ENCODE peak calls at places on chromosomes 3 and 15, in nine cellular contexts. W is ovary, V is GM23338, I is body of pancreas, U is H9, Y is IMR-90, X is cardiac fibroblast, P is progenitor cell of endocrine pancreas, L is BJ. Z is an unnamed sample.

GRCh38 chr15:76996526-76997401 is 1.8 kb downstream of the PSTPIP1 start:
- DNase-seq in W (peak; percentile 38), V (no peak), I (no peak), U (no peak), Y (peak; percentile 27), X (peak; percentile 57), P (no peak), L (no peak), Z (no peak)

GRCh38 chr3:110685630-110686029 is 386.0 kb upstream of the NECTIN3 start:
- DNase-seq in W (no peak), V (peak; percentile 69), I (no peak), U (no peak), Y (no peak), X (no peak), P (no peak), L (no peak), Z (no peak)

GRCh38 chr15:57462391-57462790 is 86.1 kb downstream of the CGNL1 start:
- DNase-seq in W (no peak), V (no peak), I (no peak), U (no peak), Y (peak; percentile 4), X (peak; percentile 49), P (no peak), L (no peak), Z (no peak)

GRCh38 chr15:69664572-69665326 is 212.1 kb downstream of the RPLP1 start:
- DNase-seq in W (no peak), V (no peak), I (no peak), U (no peak), Y (no peak), X (no peak), P (no peak), L (no peak), Z (no peak)

GRCh38 chr3:22620498-22620897 is 582.6 kb upstream of the UBE2E2 start:
- DNase-seq in W (no peak), V (no peak), I (no peak), U (no peak), Y (no peak), X (no peak), P (no peak), L (no peak), Z (no peak)

GRCh38 chr3:197899833-197900478 is 50.0 kb upstream of the RPL35A start:
- DNase-seq in W (no peak), V (peak; percentile 35), I (no peak), U (peak; percentile 43), Y (no peak), X (no peak), P (no peak), L (no peak), Z (no peak)

GRCh38 chr3:42166214-42166613 is 75.1 kb downstream of the TRAK1 start:
- DNase-seq in W (no peak), V (no peak), I (no peak), U (no peak), Y (no peak), X (no peak), P (no peak), L (no peak), Z (no peak)

GRCh38 chr3:106397004-106397403 is 528.2 kb upstream of the CBLB start:
- DNase-seq in W (no peak), V (peak; percentile 60), I (no peak), U (peak; percentile 33), Y (no peak), X (no peak), P (no peak), L (no peak), Z (no peak)

GRCh38 chr3:148902173-148902791 is 37.2 kb downstream of the CPA3 start:
- DNase-seq in W (no peak), V (no peak), I (no peak), U (no peak), Y (peak; percentile 50), X (peak; percentile 54), P (no peak), L (peak; percentile 47), Z (peak; percentile 47)

GRCh38 chr15:62559049-62559733 is 394.1 kb upstream of the C2CD4B start:
- DNase-seq in W (peak; percentile 57), V (no peak), I (peak; percentile 40), U (no peak), Y (peak; percentile 37), X (peak; percentile 85), P (no peak), L (peak; percentile 20), Z (peak; percentile 40)

GRCh38 chr15:69275104-69275670 is 23.5 kb upstream of the PAQR5 start:
- DNase-seq in W (no peak), V (no peak), I (no peak), U (no peak), Y (peak; percentile 42), X (peak; percentile 87), P (no peak), L (no peak), Z (peak; percentile 96)

GRCh38 chr3:52240059-52240885 is 1.3 kb upstream of the TWF2 start:
- DNase-seq in W (peak; percentile 76), V (peak; percentile 72), I (peak; percentile 78), U (peak; percentile 61), Y (peak; percentile 98), X (peak; percentile 93), P (no peak), L (peak; percentile 77), Z (peak; percentile 99)

GRCh38 chr3:61724183-61724582 is 162.8 kb downstream of the PTPRG start:
- DNase-seq in W (no peak), V (no peak), I (no peak), U (no peak), Y (no peak), X (no peak), P (no peak), L (no peak), Z (no peak)

GRCh38 chr3:152595975-152596832 is 238.7 kb upstream of the P2RY1 start:
- DNase-seq in W (peak; percentile 64), V (no peak), I (peak; percentile 57), U (no peak), Y (peak; percentile 62), X (peak; percentile 89), P (no peak), L (peak; percentile 6), Z (peak; percentile 82)

GRCh38 chr3:49358884-49359225 is 702 bp upstream of the GPX1 start:
- DNase-seq in W (no peak), V (no peak), I (no peak), U (no peak), Y (no peak), X (peak; percentile 41), P (no peak), L (no peak), Z (no peak)

GRCh38 chr15:70375006-70375409 is 277.3 kb upstream of the TLE3 start:
- DNase-seq in W (no peak), V (no peak), I (no peak), U (peak; percentile 26), Y (no peak), X (peak; percentile 53), P (no peak), L (no peak), Z (no peak)

GRCh38 chr3:143718463-143718862 is 129.8 kb downstream of the SLC9A9 start:
- DNase-seq in W (no peak), V (peak; percentile 30), I (no peak), U (peak; percentile 32), Y (no peak), X (no peak), P (no peak), L (no peak), Z (no peak)
- TF ChIP-seq CTCF in W (no peak), V (no peak), I (no peak), U (no peak), Y (no peak), X (no peak), P (no peak), L (no peak), Z (no peak)

DNA sequence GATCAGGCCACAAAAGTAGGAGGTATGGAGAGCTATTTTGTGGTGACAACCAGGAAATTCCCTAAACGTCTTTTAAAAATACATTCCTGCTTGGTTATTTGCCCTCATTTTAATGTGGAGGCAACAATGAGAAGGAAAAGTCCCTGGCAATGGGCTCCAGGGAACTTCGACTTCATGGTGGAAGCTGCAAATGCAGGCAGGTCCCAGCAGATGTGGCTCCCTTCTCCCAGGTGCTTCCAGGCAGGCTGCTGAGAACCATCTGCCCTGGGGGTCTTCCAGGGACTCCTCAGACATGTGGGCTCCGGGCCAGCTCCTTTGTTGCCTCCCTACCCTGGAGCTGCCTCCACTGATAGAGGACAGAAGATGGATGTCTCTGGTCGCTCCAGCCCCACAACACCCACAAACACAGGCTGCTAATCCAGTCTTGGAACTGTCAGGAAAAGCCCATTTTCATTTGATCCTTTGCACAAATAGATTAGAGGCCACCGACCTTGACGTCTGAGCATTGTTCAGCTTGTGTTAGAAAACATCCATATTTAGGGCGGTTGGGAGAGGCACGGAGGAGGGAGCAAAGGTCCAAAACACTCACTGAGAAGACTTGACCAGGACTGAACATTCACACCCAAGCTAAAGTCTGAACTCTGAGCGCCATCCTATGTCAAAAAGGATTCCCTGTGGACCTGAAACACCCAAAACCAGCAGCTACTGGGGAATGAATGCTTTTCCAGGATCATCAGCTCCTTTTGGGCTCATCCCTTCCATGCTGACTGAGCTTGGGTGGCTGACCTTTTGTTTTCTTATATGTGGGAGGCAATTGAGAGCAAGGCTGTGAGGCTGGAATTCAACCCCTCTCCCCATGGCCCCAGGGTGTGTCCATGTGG is 30.2 kb upstream of the SLCO2A1 start:
- DNase-seq in W (no peak), V (no peak), I (no peak), U (no peak), Y (peak; percentile 19), X (no peak), P (no peak), L (no peak), Z (no peak)
- TF ChIP-seq CTCF in W (no peak), V (no peak), I (no peak), U (no peak), Y (peak; percentile 14), X (no peak), P (no peak), L (no peak), Z (peak; percentile 1)

GRCh38 chr3:171172070-171172469 is 145.6 kb upstream of the SLC2A2 start:
- DNase-seq in W (no peak), V (peak; percentile 75), I (no peak), U (no peak), Y (no peak), X (no peak), P (no peak), L (no peak), Z (no peak)
- TF ChIP-seq CTCF in W (no peak), V (peak; percentile 83), I (no peak), U (peak; percentile 78), Y (no peak), X (peak; percentile 27), P (peak; percentile 28), L (no peak), Z (peak; percentile 42)

DNA sequence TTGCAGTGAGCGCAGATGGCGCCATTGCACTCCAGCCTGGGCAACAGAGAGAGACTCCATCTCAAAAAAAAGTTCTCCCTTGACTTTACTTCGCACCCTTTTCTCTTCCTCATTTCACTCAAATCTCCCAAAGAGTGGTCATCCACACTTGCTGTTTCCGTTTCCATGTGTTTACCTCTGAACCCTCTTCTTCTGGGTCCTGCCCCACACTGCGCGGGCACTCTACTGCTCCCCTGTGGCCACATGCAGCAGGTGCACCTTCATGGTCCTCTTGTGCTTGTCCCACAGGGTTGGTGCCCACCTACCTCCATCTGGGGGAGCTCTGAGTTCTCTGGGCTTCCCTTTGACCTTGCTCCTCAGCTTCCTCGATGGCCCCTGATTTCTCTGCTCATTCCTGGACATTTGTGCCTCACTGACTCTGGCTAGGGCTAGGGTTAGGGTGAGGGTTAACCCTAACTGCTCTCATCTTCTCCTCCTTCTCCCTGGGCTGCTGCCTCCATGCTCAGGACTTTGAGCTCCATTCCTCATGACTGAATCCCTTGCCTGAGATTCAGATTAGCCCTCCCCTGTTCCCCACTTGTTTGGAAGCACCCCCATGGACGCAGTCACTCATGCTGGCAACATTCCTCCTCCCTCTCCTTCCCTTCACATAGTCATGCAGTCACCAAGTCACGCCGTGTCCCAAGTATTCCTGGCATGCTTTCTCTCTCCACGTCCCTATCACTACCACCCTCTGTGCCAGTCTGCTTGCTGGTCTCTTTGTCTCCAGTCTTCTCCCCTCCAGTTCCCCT is 26.6 kb upstream of the KY start:
- DNase-seq in W (no peak), V (peak; percentile 78), I (no peak), U (peak; percentile 84), Y (no peak), X (peak; percentile 11), P (no peak), L (no peak), Z (peak; percentile 6)
- TF ChIP-seq CTCF in W (no peak), V (peak; percentile 89), I (no peak), U (peak; percentile 90), Y (peak; percentile 20), X (peak; percentile 72), P (peak; percentile 57), L (peak; percentile 53), Z (peak; percentile 58)